ENCODE peak calls at places on chromosomes 16 and 17, in ten cellular contexts. One of them, this sample, is unnamed.

GRCh38 chr17:64534187-64534586 is 27.4 kb downstream of the CEP95 start:
- DNase-seq in neural crest cell: no peak
- DNase-seq in GM12878: no peak
- DNase-seq in cardiac fibroblast: no peak
- DNase-seq in GM04503: no peak
- DNase-seq in endothelial cell: peak
- DNase-seq in retina: no peak
- DNase-seq in neuronal stem cell: no peak
- DNase-seq in nucleus accumbens: no peak
- DNase-seq in COR-L47: no peak
- DNase-seq in this sample: no peak

GRCh38 chr17:79510071-79510470 is 100.8 kb downstream of the RBFOX3 start:
- DNase-seq in neural crest cell: no peak
- DNase-seq in GM12878: no peak
- DNase-seq in cardiac fibroblast: no peak
- DNase-seq in GM04503: no peak
- DNase-seq in endothelial cell: no peak
- DNase-seq in retina: no peak
- DNase-seq in neuronal stem cell: no peak
- DNase-seq in nucleus accumbens: no peak
- DNase-seq in COR-L47: no peak
- DNase-seq in this sample: no peak

GRCh38 chr17:83080641-83081560 is 1.5 kb downstream of the METRNL start:
- DNase-seq in neural crest cell: no peak
- DNase-seq in GM12878: no peak
- DNase-seq in cardiac fibroblast: peak
- DNase-seq in GM04503: no peak
- DNase-seq in endothelial cell: no peak
- DNase-seq in retina: peak
- DNase-seq in neuronal stem cell: no peak
- DNase-seq in nucleus accumbens: no peak
- DNase-seq in COR-L47: no peak
- DNase-seq in this sample: no peak

GRCh38 chr16:53707671-53708070 is 3.7 kb downstream of the FTO start:
- DNase-seq in neural crest cell: no peak
- DNase-seq in GM12878: no peak
- DNase-seq in cardiac fibroblast: peak
- DNase-seq in GM04503: no peak
- DNase-seq in endothelial cell: no peak
- DNase-seq in retina: no peak
- DNase-seq in neuronal stem cell: no peak
- DNase-seq in nucleus accumbens: no peak
- DNase-seq in COR-L47: no peak
- DNase-seq in this sample: no peak

GRCh38 chr17:52027620-52028019 is 130.9 kb downstream of the CA10 start:
- DNase-seq in neural crest cell: no peak
- DNase-seq in GM12878: no peak
- DNase-seq in cardiac fibroblast: peak
- DNase-seq in GM04503: peak
- DNase-seq in endothelial cell: no peak
- DNase-seq in retina: no peak
- DNase-seq in neuronal stem cell: no peak
- DNase-seq in nucleus accumbens: no peak
- DNase-seq in COR-L47: no peak
- DNase-seq in this sample: peak

GRCh38 chr17:50364061-50364458 is 8.9 kb downstream of the MRPL27 start:
- DNase-seq in neural crest cell: no peak
- DNase-seq in GM12878: no peak
- DNase-seq in cardiac fibroblast: no peak
- DNase-seq in GM04503: no peak
- DNase-seq in endothelial cell: no peak
- DNase-seq in retina: no peak
- DNase-seq in neuronal stem cell: no peak
- DNase-seq in nucleus accumbens: no peak
- DNase-seq in COR-L47: no peak
- DNase-seq in this sample: no peak

GRCh38 chr17:40062347-40063033 is at the start of gene THRA:
- DNase-seq in neural crest cell: peak
- DNase-seq in GM12878: no peak
- DNase-seq in cardiac fibroblast: peak
- DNase-seq in GM04503: no peak
- DNase-seq in endothelial cell: peak
- DNase-seq in retina: peak
- DNase-seq in neuronal stem cell: no peak
- DNase-seq in nucleus accumbens: peak
- DNase-seq in COR-L47: peak
- DNase-seq in this sample: no peak

GRCh38 chr16:76669288-76669687 is 392.1 kb downstream of the CNTNAP4 start:
- DNase-seq in neural crest cell: no peak
- DNase-seq in GM12878: no peak
- DNase-seq in cardiac fibroblast: no peak
- DNase-seq in GM04503: no peak
- DNase-seq in endothelial cell: no peak
- DNase-seq in retina: no peak
- DNase-seq in neuronal stem cell: no peak
- DNase-seq in nucleus accumbens: no peak
- DNase-seq in COR-L47: no peak
- DNase-seq in this sample: no peak

GRCh38 chr16:31080035-31080629 is 5.9 kb downstream of the ZNF646 start:
- DNase-seq in neural crest cell: no peak
- DNase-seq in GM12878: no peak
- DNase-seq in cardiac fibroblast: no peak
- DNase-seq in GM04503: no peak
- DNase-seq in endothelial cell: no peak
- DNase-seq in retina: no peak
- DNase-seq in neuronal stem cell: no peak
- DNase-seq in nucleus accumbens: no peak
- DNase-seq in COR-L47: no peak
- DNase-seq in this sample: no peak

GRCh38 chr17:9839433-9839832 is 13.7 kb downstream of the GLP2R start:
- DNase-seq in neural crest cell: no peak
- DNase-seq in GM12878: no peak
- DNase-seq in cardiac fibroblast: peak
- DNase-seq in GM04503: no peak
- DNase-seq in endothelial cell: no peak
- DNase-seq in retina: no peak
- DNase-seq in neuronal stem cell: no peak
- DNase-seq in nucleus accumbens: no peak
- DNase-seq in COR-L47: no peak
- DNase-seq in this sample: no peak

GRCh38 chr16:10552998-10553491 is 27.4 kb downstream of the EMP2 start:
- DNase-seq in neural crest cell: no peak
- DNase-seq in GM12878: peak
- DNase-seq in cardiac fibroblast: no peak
- DNase-seq in GM04503: no peak
- DNase-seq in endothelial cell: no peak
- DNase-seq in retina: no peak
- DNase-seq in neuronal stem cell: no peak
- DNase-seq in nucleus accumbens: no peak
- DNase-seq in COR-L47: no peak
- DNase-seq in this sample: no peak

GRCh38 chr16:20507280-20507679 is 56.0 kb downstream of the ACSM2A start:
- DNase-seq in neural crest cell: no peak
- DNase-seq in GM12878: no peak
- DNase-seq in cardiac fibroblast: no peak
- DNase-seq in GM04503: no peak
- DNase-seq in endothelial cell: no peak
- DNase-seq in retina: no peak
- DNase-seq in neuronal stem cell: no peak
- DNase-seq in nucleus accumbens: no peak
- DNase-seq in COR-L47: no peak
- DNase-seq in this sample: no peak

GRCh38 chr16:8299635-8300034 is 290.7 kb downstream of the TMEM114 start:
- DNase-seq in neural crest cell: no peak
- DNase-seq in GM12878: no peak
- DNase-seq in cardiac fibroblast: no peak
- DNase-seq in GM04503: no peak
- DNase-seq in endothelial cell: no peak
- DNase-seq in retina: no peak
- DNase-seq in neuronal stem cell: no peak
- DNase-seq in nucleus accumbens: no peak
- DNase-seq in COR-L47: no peak
- DNase-seq in this sample: no peak

GRCh38 chr16:2475413-2476344 is 752 bp downstream of the TBC1D24 start:
- DNase-seq in neural crest cell: no peak
- DNase-seq in GM12878: no peak
- DNase-seq in cardiac fibroblast: no peak
- DNase-seq in GM04503: no peak
- DNase-seq in endothelial cell: no peak
- DNase-seq in retina: peak
- DNase-seq in neuronal stem cell: no peak
- DNase-seq in nucleus accumbens: no peak
- DNase-seq in COR-L47: peak
- DNase-seq in this sample: no peak

This sample was measured in HFFc6.